ENCODE peak calls at places on chromosome 4, in nine cellular contexts. N is PC-3, W is thyroid gland, O is IMR-90, Q is tibial nerve, I is A549, P is Caco-2, F is fibroblast of mammary gland, K is cardiac muscle cell. A is an unnamed sample.

GRCh38 chr4:7041851-7042696 is 1.1 kb upstream of the TADA2B start:
- DNase-seq in W (peak), K (no peak), I (no peak), Q (peak), P (no peak), O (peak), F (peak), N (peak), A (no peak)

GRCh38 chr4:15244354-15244753 is 183.5 kb upstream of the C1QTNF7 start:
- DNase-seq in K (peak), I (no peak), N (peak), P (no peak), W (no peak), Q (no peak), O (peak), F (peak), A (peak)

GRCh38 chr4:155473420-155474095 is 96.8 kb upstream of the MAP9 start:
- DNase-seq in K (no peak), Q (no peak), P (no peak), W (no peak), N (peak), F (peak), I (no peak), O (peak), A (peak)

GRCh38 chr4:152486414-152487389 is 49.2 kb downstream of the FBXW7 start:
- DNase-seq in P (peak), K (no peak), O (no peak), W (no peak), Q (no peak), I (peak), F (no peak), N (no peak), A (no peak)

GRCh38 chr4:15914736-15915135 is 23.8 kb downstream of the FGFBP1 start:
- DNase-seq in I (no peak), O (no peak), P (no peak), Q (no peak), W (no peak), F (no peak), K (no peak), N (no peak), A (no peak)

GRCh38 chr4:142516686-142517145 is 329.4 kb downstream of the INPP4B start:
- DNase-seq in O (peak), W (no peak), Q (no peak), N (peak), P (no peak), K (peak), I (no peak), F (peak), A (peak)

GRCh38 chr4:139214039-139214534 is 37.1 kb upstream of the ELF2 start:
- DNase-seq in F (peak), Q (no peak), I (no peak), O (no peak), N (no peak), P (no peak), W (no peak), K (no peak), A (no peak)

GRCh38 chr4:183096276-183096965 is 2.6 kb upstream of the WWC2 start:
- DNase-seq in F (no peak), P (no peak), O (no peak), K (no peak), I (no peak), N (no peak), Q (no peak), W (no peak), A (no peak)

GRCh38 chr4:84497220-84497834 is 1.8 kb downstream of the NKX6-1 start:
- DNase-seq in F (peak), I (no peak), P (no peak), N (no peak), O (peak), W (peak), K (no peak), Q (no peak), A (no peak)
- H3K4me3 ChIP-seq in F (peak), I (peak), P (no peak), N (peak), O (no peak), W (no peak), K (no peak), Q (peak), A (no peak)

DNA sequence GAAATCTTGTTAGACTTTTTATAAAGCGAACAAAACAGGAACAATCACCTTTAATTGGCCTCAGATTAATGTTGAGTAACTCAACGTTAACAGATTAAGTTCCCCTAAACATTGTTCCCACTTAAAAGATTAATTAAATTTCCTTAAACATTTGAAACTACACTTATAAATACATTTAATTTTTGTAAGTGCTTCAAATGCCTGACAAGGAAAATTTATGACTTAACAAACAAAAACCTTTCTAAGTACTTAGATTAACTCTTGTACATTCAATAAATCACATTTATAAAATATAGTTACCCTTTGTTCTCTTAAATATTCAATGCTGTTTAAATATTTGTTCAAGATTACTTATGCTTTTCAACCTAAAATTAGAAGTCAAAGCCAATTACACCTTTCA is 39.4 kb upstream of the OCIAD2 start:
- DNase-seq in W (no peak), N (no peak), O (no peak), P (no peak), I (no peak), Q (no peak), F (no peak), K (no peak), A (no peak)
- TF ChIP-seq CTCF in W (no peak), N (no peak), O (no peak), P (no peak), I (no peak), Q (no peak), F (no peak), K (no peak), A (no peak)

DNA sequence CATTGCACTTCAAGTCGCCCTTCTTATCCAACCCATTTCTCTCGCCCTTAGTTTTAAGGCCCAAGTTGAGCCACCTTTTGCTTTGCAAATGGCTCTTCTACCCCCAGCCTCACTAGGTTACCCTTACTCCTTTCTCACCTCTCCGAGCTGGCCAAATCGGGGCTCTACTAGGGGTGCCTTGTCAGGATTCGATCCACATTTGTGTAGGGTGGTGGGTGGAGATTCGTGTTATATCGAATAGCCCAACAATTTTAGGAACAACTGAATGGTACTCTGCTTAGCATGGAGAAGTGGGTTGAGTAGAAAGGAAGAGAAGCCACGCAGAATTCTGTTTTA is 3.5 kb downstream of the SLIT2 start:
- DNase-seq in N (no peak), P (no peak), Q (no peak), K (no peak), O (no peak), W (no peak), I (no peak), F (no peak), A (no peak)
- H3K4me3 ChIP-seq in N (peak), P (no peak), Q (peak), K (peak), O (peak), W (peak), I (no peak), F (peak), A (peak)

GRCh38 chr4:63563288-63564014 is 845.8 kb downstream of the TECRL start:
- DNase-seq in N (peak), P (no peak), K (no peak), Q (no peak), F (no peak), O (no peak), I (peak), W (no peak), A (no peak)
- TF ChIP-seq CTCF in N (peak), P (no peak), K (no peak), Q (no peak), F (no peak), O (no peak), I (no peak), W (no peak), A (no peak)

GRCh38 chr4:134650461-134650860 is 448.9 kb upstream of the PABPC4L start:
- DNase-seq in Q (no peak), K (no peak), F (no peak), P (no peak), W (no peak), I (no peak), N (no peak), O (no peak), A (no peak)
- H3K4me3 ChIP-seq in Q (no peak), K (no peak), F (no peak), P (no peak), W (no peak), I (no peak), N (no peak), O (no peak), A (no peak)

GRCh38 chr4:44701037-44701436 is 22.8 kb downstream of the GUF1 start:
- DNase-seq in N (no peak), K (no peak), P (no peak), F (no peak), O (no peak), W (no peak), Q (no peak), I (no peak), A (no peak)

GRCh38 chr4:44700427-44700826 is 22.2 kb downstream of the GUF1 start:
- DNase-seq in F (no peak), K (no peak), W (no peak), Q (no peak), O (no peak), I (no peak), P (no peak), N (no peak), A (no peak)

DNA sequence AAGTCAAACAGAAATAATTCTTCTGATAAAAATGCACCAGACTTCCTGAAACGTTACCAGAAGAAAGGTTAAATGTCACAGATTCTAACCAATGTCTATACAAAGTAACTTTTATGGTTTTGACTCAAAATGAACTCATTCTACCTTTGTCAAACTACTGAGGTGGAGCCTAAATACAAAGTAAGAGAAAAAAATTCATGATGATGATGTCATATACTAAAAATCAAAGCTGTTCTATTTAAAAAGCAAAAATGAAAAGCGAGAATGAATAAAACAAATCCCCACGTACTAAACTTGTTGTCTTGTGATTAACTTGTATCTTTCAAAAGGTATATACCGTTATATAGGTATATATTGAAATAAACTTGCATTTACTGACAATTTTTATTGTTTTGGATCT is 21.7 kb downstream of the GNPDA2 start:
- DNase-seq in W (no peak), O (no peak), K (no peak), N (no peak), Q (no peak), I (no peak), F (no peak), P (no peak), A (no peak)
- TF ChIP-seq CTCF in W (no peak), O (no peak), K (no peak), N (no peak), Q (no peak), I (no peak), F (no peak), P (no peak), A (no peak)

GRCh38 chr4:144645102-144645469 is 870 bp upstream of the HHIP start:
- DNase-seq in Q (no peak), I (no peak), F (no peak), O (no peak), N (no peak), K (no peak), P (no peak), W (peak), A (peak)
- H3K4me3 ChIP-seq in Q (peak), I (peak), F (peak), O (peak), N (no peak), K (peak), P (no peak), W (peak), A (peak)

DNA sequence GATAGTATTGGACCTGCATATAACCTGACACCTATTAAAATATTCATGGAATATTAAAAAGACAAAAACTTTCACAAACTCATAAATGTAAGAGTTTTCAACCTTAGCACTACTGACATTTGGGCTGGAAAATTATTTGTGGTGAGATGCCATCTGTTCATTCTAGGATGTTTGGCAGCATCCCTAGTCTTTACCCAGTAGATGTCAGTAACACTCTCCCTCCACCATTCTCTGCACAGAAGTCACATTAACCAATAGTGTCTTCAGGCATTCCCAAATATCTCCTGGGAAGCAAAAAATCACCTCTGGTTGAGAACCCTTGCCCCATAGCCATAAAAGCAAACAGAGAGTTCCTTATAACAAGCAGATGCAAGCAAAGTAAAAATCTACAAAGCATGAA is 41.4 kb upstream of the NDST4 start:
- DNase-seq in F (peak), O (no peak), K (no peak), N (peak), P (no peak), Q (no peak), I (no peak), W (no peak), A (peak)
- TF ChIP-seq CTCF in F (peak), O (no peak), K (no peak), N (no peak), P (no peak), Q (no peak), I (no peak), W (no peak), A (no peak)

DNA sequence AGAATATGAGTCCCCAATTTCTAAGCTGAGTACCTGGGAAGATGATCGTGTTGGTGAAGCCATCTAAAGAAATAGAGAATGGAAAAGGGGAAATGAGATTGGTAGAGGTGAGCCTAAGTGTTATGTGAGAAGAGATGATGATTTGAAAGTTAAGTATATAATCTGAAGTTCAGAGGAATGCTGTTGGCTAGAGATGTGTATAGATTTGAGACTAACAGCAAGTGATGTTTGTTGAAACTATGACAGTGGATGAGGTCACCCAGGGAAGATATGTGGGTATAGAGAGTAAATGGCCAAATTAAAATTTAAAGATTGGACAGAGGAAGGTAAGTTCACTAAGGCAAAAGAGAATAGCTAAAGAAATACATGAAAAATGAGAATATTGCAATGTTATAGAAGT is 324.2 kb downstream of the MAPK10 start:
- DNase-seq in F (peak), N (peak), Q (no peak), P (no peak), I (no peak), K (no peak), W (no peak), O (peak), A (no peak)
- H3K4me3 ChIP-seq in F (no peak), N (no peak), Q (no peak), P (no peak), I (no peak), K (no peak), W (no peak), O (no peak), A (no peak)

GRCh38 chr4:69875576-69875975 is 15.6 kb upstream of the SULT1E1 start:
- DNase-seq in Q (no peak), P (no peak), W (no peak), N (no peak), F (no peak), O (no peak), K (no peak), I (no peak), A (no peak)

GRCh38 chr4:69882150-69882549 is 22.2 kb upstream of the SULT1E1 start:
- DNase-seq in W (no peak), I (no peak), K (no peak), F (no peak), O (no peak), P (no peak), N (no peak), Q (no peak), A (no peak)

GRCh38 chr4:69878250-69878649 is 18.3 kb upstream of the SULT1E1 start:
- DNase-seq in P (no peak), K (peak), I (no peak), W (no peak), F (no peak), Q (no peak), N (no peak), O (no peak), A (no peak)

GRCh38 chr4:69875986-69876542 is 16.1 kb upstream of the SULT1E1 start:
- DNase-seq in O (no peak), I (peak), K (no peak), N (no peak), P (no peak), Q (no peak), F (no peak), W (no peak), A (no peak)

GRCh38 chr4:69881173-69881773 is 21.3 kb upstream of the SULT1E1 start:
- DNase-seq in K (peak), N (peak), Q (no peak), I (peak), O (peak), F (peak), W (peak), P (peak), A (peak)
- TF ChIP-seq CTCF in K (peak), N (peak), Q (peak), I (peak), O (peak), F (peak), W (no peak), P (peak), A (peak)